ENCODE peak calls at places on chromosomes 6 and 20, in seven cellular contexts. A is lower lobe of right lung, M is heart right ventricle, G is neural crest cell, D is AG04450, L is dorsolateral prefrontal cortex, Q is Peyer's patch. Z is an unnamed sample.

GRCh38 chr6:166289181-166290061 is 18.8 kb downstream of the PRR18 start:
- DNase-seq in D (no peak), Q (no peak), M (no peak), L (no peak), G (no peak), A (no peak), Z (no peak)

GRCh38 chr6:73234732-73235131 is 9.4 kb upstream of the KHDC1L start:
- DNase-seq in G (no peak), L (no peak), M (no peak), D (peak; percentile 30), Q (no peak), A (no peak), Z (peak; percentile 28)

GRCh38 chr20:6612615-6612917 is 154.9 kb upstream of the BMP2 start:
- DNase-seq in Q (no peak), L (no peak), G (no peak), A (no peak), D (no peak), M (no peak), Z (no peak)

GRCh38 chr6:85405175-85405852 is 44.6 kb upstream of the NT5E start:
- DNase-seq in Q (peak; percentile 57), A (no peak), D (no peak), L (no peak), G (no peak), M (no peak), Z (no peak)

GRCh38 chr6:145801021-145801420 is 13.6 kb downstream of the FBXO30 start:
- DNase-seq in M (no peak), A (no peak), L (no peak), G (no peak), D (no peak), Q (no peak), Z (no peak)

GRCh38 chr20:59159091-59159821 is 4.4 kb upstream of the ZNF831 start:
- DNase-seq in M (no peak), D (no peak), L (no peak), G (no peak), A (no peak), Q (no peak), Z (no peak)

GRCh38 chr6:34237722-34238506 is 1.2 kb downstream of the HMGA1 start:
- DNase-seq in L (no peak), G (peak; percentile 49), A (peak; percentile 70), D (no peak), M (peak; percentile 45), Q (peak; percentile 76), Z (no peak)

GRCh38 chr6:134732761-134733160 is 217.1 kb downstream of the ALDH8A1 start:
- DNase-seq in M (no peak), G (no peak), Q (no peak), A (no peak), D (no peak), L (no peak), Z (no peak)

GRCh38 chr6:160733045-160733646 is 31.1 kb downstream of the PLG start:
- DNase-seq in G (peak; percentile 49), D (no peak), A (no peak), Q (no peak), L (peak; percentile 58), M (no peak), Z (no peak)

GRCh38 chr20:63747622-63748355 is 8.2 kb downstream of the SLC2A4RG start:
- DNase-seq in L (no peak), D (no peak), Q (no peak), M (no peak), G (no peak), A (no peak), Z (no peak)

GRCh38 chr20:48202334-48202733 is 417.1 kb upstream of the SULF2 start:
- DNase-seq in M (no peak), G (no peak), Q (no peak), A (no peak), D (no peak), L (no peak), Z (no peak)

GRCh38 chr6:28710466-28711191 is 184.9 kb downstream of the GPX5 start:
- DNase-seq in M (no peak), L (no peak), G (no peak), D (no peak), A (no peak), Q (no peak), Z (no peak)

DNA sequence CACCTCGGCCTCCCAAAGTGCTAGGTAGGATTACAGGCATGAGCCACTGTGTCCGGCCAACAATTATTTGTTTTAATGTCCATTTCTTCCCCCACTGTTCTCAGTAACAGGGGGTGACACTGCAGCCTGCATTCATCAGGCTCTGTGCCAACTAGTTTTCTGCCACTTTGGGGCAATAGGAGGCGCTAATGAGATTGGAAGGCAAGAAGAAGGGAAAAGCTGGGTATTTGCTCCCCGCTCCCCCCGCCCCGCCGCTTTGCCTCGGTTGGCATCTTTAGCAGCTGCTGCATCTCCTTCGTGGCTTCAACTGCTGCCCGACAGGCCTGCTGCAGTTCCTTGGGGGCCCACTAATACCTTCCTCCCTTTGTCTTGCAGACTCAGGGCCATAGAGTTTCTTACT is 35.0 kb upstream of the MDGA1 start:
- DNase-seq in G (no peak), A (no peak), M (no peak), L (no peak), D (no peak), Q (no peak), Z (no peak)
- TF ChIP-seq CTCF in G (no peak), A (no peak), M (no peak), L (no peak), D (no peak), Q (no peak), Z (no peak)

DNA sequence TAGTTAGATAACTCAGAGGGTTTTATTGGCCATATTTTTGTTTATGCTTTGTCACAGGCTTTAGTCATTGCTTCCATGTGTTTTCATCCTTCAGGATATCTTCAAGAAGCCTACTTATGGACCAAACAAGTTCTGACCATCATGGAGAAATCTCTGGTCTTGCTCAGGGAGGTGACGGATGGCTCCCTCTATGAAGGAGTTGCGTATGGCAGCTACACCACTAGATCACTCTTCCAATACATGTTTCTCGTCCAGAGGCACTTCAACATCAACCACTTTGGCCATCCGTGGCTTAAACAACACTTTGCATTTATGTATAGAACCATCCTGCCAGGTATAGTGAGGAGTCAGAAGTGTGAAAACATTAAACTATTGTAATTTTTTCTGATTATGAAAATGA is 30.3 kb upstream of the CALHM6 start:
- DNase-seq in D (no peak), A (no peak), M (no peak), Q (no peak), L (no peak), G (no peak), Z (no peak)
- TF ChIP-seq CTCF in D (no peak), A (no peak), M (no peak), Q (no peak), L (no peak), G (no peak), Z (no peak)

DNA sequence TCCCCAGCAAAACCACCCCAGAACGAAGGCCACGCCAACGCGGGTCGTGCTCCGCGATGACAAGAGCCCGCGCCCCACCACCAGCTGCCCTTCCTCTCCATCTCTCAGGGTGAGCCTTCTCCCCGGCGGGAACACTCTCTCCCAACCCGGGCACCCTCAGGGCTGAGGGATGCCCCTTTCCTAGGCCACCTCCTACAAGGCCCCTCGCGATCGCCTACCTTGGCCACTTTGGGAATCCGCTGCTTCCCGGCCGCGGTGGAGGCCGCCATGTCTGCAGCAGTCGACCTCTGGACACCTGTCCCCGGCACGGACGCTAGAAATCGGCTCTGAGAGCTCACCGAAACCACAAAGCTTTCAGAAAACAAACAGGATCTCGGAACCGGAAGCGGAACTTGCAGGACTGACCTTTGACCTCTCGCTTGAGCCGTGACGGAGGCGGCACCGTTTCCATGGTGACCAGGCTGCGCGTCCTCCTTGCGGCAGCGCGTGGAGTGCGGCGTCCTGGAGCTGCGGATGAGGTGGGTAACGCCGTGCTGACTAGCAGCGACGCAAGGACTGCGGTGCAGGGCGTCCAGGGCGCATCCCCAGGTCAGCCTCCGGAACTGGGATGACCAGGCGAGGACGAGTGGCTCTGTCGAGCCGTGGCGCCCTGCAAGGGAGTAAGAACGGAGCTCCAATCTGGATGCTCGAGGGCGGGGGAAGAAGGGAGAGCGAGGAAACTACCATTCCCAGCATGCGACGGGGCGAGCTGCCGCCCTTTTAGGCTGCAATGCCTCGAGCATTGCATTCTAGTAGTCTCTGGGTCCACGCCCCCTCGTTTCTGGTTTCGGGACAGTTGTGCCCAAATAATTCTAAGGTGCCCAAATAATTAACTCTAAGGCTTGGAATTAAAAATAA is at the start of the genes CFAP61 and CRNKL1:
- DNase-seq in L (peak; percentile 97), M (peak; percentile 95), D (peak; percentile 94), G (peak; percentile 96), A (peak; percentile 98), Q (peak; percentile 99), Z (peak; percentile 60)
- TF ChIP-seq CTCF in L (peak; percentile 31), M (no peak), D (no peak), G (no peak), A (no peak), Q (no peak), Z (no peak)

DNA sequence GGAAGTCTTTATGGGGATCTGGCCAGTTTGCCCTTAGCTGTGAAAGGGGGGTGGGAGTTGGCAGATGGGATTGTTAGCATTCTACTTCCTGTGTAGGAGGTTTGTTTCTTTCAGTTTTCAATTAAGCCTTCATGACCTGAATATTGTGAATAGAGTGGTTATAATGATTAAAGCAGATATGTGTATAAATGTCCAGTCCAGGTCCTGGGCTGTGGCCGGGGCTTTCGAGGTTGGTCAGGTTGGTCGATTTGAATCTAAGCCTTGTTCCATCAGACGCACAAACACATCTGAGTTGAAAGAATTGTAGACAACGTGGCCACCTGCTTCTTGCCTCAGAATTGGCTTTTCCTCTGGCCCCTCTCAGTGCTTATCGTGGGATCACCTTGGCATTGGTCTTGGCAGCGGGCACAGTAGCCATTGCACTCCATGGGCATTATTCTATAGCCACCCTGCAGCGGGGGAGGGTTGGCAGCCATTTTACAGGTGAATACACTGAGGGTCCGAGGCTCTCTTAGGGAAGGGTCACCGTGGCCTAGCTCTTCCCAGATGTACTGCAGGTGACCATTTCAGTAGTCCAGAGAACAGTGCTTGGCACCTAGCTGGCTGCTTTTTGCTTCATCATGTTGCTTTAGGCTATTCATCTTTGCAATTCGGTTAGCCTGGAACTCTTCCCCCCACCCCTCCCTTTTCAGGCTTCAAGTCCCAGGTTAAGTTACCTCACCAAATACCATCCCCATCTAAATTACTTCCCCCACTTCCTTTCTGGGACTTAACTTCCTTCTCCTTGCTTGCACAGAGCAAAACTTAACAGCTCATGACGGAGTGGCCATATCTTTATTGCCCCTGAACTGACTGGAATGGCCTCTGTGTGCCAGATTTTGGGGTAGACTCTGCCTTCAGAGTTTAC is 1.1 kb downstream of the RNF114 start:
- DNase-seq in A (no peak), Q (no peak), D (no peak), M (no peak), L (no peak), G (no peak), Z (no peak)
- TF ChIP-seq CTCF in A (no peak), Q (no peak), D (no peak), M (no peak), L (no peak), G (no peak), Z (no peak)

DNA sequence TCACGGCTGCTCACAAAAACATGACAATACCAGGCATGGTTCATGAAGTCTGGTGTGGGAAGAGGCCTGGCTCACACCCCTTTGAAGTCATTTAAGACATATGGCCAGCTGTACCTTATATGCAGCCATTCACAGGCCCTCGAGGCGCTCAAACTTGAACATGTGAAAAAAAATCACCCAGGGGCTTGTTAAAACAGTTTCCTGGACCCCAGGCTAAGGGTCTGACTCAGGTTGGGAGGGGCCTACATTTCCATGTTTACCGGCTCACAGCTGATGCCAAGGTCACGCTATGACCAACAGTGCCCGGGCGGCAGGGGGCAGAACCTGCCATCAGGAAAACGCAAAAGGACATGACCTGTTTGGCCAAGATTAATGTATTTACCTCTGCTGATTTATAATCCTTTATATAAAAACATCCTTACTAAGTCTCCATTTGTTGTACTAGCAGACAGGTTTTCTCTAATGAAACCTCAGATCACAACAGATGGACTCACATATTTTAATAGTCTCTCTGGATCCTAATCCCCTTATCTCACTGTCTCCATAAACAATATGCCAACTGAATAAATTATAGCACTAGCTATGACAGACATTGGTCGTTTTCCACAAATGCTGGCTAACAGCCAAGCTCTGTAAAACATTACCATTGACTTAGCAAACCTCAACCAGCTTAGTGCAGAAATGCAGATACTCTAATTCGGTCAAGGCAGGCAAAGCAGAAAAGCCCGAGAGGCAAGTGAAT is 19.9 kb downstream of the EZR start:
- DNase-seq in D (no peak), L (no peak), M (no peak), G (no peak), A (no peak), Q (peak; percentile 67), Z (no peak)
- TF ChIP-seq CTCF in D (no peak), L (no peak), M (no peak), G (no peak), A (no peak), Q (no peak), Z (no peak)